ENCODE peak calls at places on chromosomes 13 and 19, in six cellular contexts. U is thoracic aorta, N is progenitor cell of endocrine pancreas, P is BE2C, Q is AG09319, X is heart right ventricle. K is an unnamed sample.

GRCh38 chr13:70798385-70798784 is 690.1 kb upstream of the KLHL1 start:
- DNase-seq in U (no peak), N (no peak), P (no peak), Q (no peak), X (no peak), K (no peak)

GRCh38 chr13:75963318-75963717 is 327.2 kb downstream of the LMO7 start:
- DNase-seq in U (no peak), N (no peak), P (no peak), Q (no peak), X (no peak), K (no peak)

GRCh38 chr13:83752141-83752540 is 130.1 kb downstream of the SLITRK1 start:
- DNase-seq in U (no peak), N (no peak), P (no peak), Q (no peak), X (no peak), K (no peak)

GRCh38 chr19:44212250-44212864 is at the start of gene ZNF227:
- DNase-seq in U (peak; percentile 82), N (peak; percentile 66), P (peak; percentile 90), Q (peak; percentile 91), X (peak; percentile 89), K (peak; percentile 62)

GRCh38 chr19:42323473-42323851 is 2.0 kb upstream of the MEGF8 start:
- DNase-seq in U (no peak), N (no peak), P (no peak), Q (no peak), X (no peak), K (no peak)

GRCh38 chr13:25688524-25688923 is 316.8 kb downstream of the ATP8A2 start:
- DNase-seq in U (no peak), N (no peak), P (no peak), Q (no peak), X (no peak), K (no peak)

GRCh38 chr19:48551437-48552302 is at the start of gene SULT2B1:
- DNase-seq in U (no peak), N (no peak), P (no peak), Q (no peak), X (no peak), K (no peak)

GRCh38 chr13:96982672-96983071 is 11.6 kb downstream of the OXGR1 start:
- DNase-seq in U (no peak), N (no peak), P (no peak), Q (no peak), X (no peak), K (no peak)

GRCh38 chr19:4310247-4311121 is 6.1 kb downstream of the FSD1 start:
- DNase-seq in U (no peak), N (no peak), P (peak; percentile 56), Q (no peak), X (no peak), K (no peak)

GRCh38 chr13:71522976-71523517 is 344.0 kb downstream of the DACH1 start:
- DNase-seq in U (no peak), N (no peak), P (no peak), Q (no peak), X (no peak), K (no peak)

GRCh38 chr13:21005193-21005592 is 56.2 kb downstream of the LATS2 start:
- DNase-seq in U (no peak), N (no peak), P (no peak), Q (no peak), X (no peak), K (no peak)
- TF ChIP-seq CTCF in U (no peak), N (no peak), P (no peak), Q (no peak), X (no peak), K (no peak)

DNA sequence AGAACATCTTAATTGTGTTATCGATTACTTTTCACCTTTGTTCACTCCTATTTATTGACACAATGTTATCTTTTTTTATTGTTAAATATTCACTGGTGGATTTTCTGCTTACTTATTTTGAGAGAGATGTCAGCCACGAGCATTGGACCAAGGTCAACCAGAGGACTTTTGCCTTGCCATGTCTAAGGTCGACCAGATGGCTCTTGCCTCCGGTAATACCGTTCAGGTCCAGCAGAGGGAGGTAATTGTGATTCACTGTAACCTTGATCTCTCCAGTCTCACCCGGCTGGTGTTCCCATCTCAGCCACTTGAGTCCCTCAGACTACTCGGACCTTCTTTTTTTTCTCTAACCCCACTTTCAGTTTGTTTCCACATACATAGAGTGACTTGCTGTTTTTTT is 1438.1 kb downstream of the UQCRFS1 start:
- DNase-seq in U (no peak), N (no peak), P (peak; percentile 67), Q (no peak), X (no peak), K (no peak)
- TF ChIP-seq CTCF in U (no peak), N (no peak), P (peak; percentile 61), Q (no peak), X (no peak), K (no peak)

DNA sequence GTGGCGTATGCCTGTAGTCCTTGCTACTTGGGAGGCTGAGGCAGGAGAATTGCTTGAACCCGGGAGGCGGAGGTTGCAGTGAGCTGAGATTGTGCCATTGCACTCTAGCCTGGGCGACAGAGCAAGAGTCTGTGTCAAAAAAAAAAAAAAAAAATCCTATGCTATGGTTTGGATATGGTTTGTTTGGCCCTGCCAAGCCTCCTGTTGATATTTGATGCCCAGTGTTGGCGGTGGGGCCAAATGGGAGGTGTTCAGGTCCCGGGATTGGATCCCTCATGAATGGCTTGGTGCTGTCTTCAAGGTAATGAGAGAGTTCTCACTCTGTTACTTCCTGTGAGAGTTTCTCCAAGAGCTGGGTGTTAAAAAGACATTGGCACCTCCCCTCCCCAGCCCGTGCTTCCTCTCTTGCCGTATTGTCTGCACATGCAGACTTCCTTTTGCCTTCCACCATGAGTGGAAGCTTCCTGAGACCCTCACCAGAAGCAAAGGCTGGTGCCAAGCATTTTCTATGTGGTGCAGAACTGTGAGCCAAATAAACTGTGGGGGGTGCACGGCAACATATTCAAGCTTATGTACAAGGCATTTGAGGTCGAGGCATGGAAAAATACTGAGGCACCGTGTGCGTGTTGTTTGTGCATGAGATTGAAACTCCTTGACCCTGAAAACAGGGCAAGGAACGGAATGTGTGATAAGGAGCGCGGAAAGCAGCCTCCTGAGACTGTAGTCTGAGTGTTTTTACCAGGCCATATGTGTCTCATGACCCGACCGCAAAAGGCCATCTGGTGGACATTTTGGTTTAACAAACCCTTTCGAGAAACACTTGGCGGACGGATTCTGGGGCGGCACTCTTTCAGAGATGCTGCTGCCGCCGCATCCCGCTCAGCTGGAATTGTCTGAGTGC is 7.3 kb downstream of the SIGLEC9 start:
- DNase-seq in U (no peak), N (no peak), P (no peak), Q (no peak), X (peak; percentile 60), K (no peak)
- TF ChIP-seq CTCF in U (no peak), N (no peak), P (peak; percentile 23), Q (no peak), X (no peak), K (no peak)

GRCh38 chr19:52533901-52534300 is 6.4 kb downstream of the ZNF808 start:
- DNase-seq in U (no peak), N (no peak), P (no peak), Q (no peak), X (peak; percentile 17), K (no peak)

GRCh38 chr19:52532480-52532879 is 5.0 kb downstream of the ZNF808 start:
- DNase-seq in U (no peak), N (no peak), P (no peak), Q (no peak), X (no peak), K (no peak)

GRCh38 chr19:52541608-52542007 is 14.1 kb downstream of the ZNF808 start:
- DNase-seq in U (no peak), N (no peak), P (no peak), Q (no peak), X (no peak), K (no peak)

DNA sequence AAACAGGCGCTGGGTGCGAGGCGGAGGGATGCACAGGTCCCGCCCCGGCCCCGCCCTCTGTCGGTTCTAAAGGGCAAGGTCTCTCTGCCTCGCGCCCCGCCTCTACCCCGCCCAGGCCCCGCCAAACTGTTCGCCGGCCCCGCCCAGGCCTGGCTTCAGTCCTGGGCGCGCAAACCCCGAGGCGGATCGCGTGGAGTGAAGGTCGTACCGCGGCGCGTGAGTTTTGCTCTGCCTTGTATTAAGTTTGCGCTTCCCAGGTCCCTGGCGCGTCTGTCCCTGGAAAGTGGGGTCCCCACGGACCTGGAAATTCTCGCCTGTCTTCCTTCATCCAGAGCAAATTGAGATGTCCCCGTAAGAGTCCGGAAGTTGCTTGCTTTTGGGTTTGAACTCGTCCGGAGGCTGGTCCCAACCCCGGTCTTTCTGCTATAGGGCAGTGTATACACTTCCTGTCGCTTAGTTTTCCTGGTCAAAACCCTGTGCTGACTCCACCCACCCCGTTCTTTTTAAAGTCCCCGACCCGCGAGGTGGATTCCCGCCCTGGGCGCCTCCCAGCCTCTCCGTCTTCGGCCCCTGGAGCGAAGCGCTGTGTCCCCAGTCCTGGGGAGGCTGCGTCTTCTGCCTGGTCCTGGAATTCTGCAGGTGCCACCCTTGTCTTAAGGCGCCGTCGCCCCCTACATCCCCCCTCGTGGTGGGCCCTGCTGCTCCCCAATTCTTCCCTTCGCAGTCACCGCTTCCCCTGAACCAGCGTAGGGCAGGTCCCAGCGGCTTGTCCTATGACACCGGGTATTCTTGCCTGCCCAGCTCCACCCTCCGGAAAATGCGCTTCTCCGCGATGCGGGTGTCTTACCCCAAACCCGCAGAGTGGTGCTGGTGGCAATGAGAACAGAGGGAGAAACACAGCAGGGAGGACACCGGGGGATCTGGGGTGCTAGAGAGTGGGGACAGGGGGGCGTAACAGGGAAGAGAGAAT is 8.6 kb downstream of the ZNF808 start:
- DNase-seq in U (peak; percentile 76), N (peak; percentile 79), P (peak; percentile 95), Q (peak; percentile 20), X (peak; percentile 92), K (peak; percentile 81)
- TF ChIP-seq CTCF in U (peak; percentile 37), N (peak; percentile 35), P (no peak), Q (no peak), X (peak; percentile 17), K (no peak)

GRCh38 chr13:98592353-98592740 is 15.4 kb upstream of the STK24 start:
- DNase-seq in U (no peak), N (no peak), P (no peak), Q (no peak), X (no peak), K (no peak)

GRCh38 chr13:98599502-98600328 is 22.8 kb upstream of the STK24 start:
- DNase-seq in U (no peak), N (no peak), P (no peak), Q (no peak), X (no peak), K (no peak)

GRCh38 chr13:98595134-98595533 is 18.2 kb upstream of the STK24 start:
- DNase-seq in U (no peak), N (no peak), P (no peak), Q (no peak), X (no peak), K (no peak)

GRCh38 chr13:98598043-98598442 is 21.1 kb upstream of the STK24 start:
- DNase-seq in U (no peak), N (no peak), P (no peak), Q (no peak), X (no peak), K (no peak)
- TF ChIP-seq CTCF in U (no peak), N (no peak), P (peak; percentile 52), Q (no peak), X (peak; percentile 18), K (no peak)